ENCODE peak calls at places on chromosomes 2 and 18, in four cellular contexts. K is foreskin fibroblast, X is uterus, O is GM23338. G is an unnamed sample.

GRCh38 chr2:20456049-20456665 is 9.3 kb downstream of the RHOB start:
- DNase-seq in X (peak), O (no peak), K (no peak), G (no peak)

GRCh38 chr2:37232131-37232933 is 874 bp downstream of the NDUFAF7 start:
- DNase-seq in X (no peak), O (peak), K (peak), G (no peak)

GRCh38 chr2:120393456-120393855 is 47.5 kb downstream of the INHBB start:
- DNase-seq in X (no peak), O (no peak), K (no peak), G (no peak)

GRCh38 chr2:154338359-154338967 is 360.0 kb upstream of the KCNJ3 start:
- DNase-seq in O (peak), X (no peak), K (no peak), G (no peak)

GRCh38 chr2:173370198-173370597 is 15.5 kb downstream of the CDCA7 start:
- DNase-seq in K (no peak), O (no peak), X (no peak), G (no peak)

GRCh38 chr18:40452599-40452998 is 1502.4 kb upstream of the PIK3C3 start:
- DNase-seq in O (no peak), K (no peak), X (no peak), G (no peak)

GRCh38 chr18:42141439-42141838 is 186.4 kb downstream of the PIK3C3 start:
- DNase-seq in O (peak), K (no peak), X (no peak), G (no peak)

GRCh38 chr2:42408009-42408408 is 47.0 kb upstream of the COX7A2L start:
- DNase-seq in K (no peak), O (no peak), X (no peak), G (no peak)

GRCh38 chr2:161122772-161123530 is 37.3 kb upstream of the TANK start:
- DNase-seq in X (peak), K (peak), O (peak), G (no peak)

GRCh38 chr2:1721706-1722483 is 22.4 kb downstream of the PXDN start:
- DNase-seq in X (peak), O (no peak), K (peak), G (no peak)

GRCh38 chr2:53182609-53183008 is 585.0 kb upstream of the CHAC2 start:
- DNase-seq in O (no peak), X (no peak), K (no peak), G (no peak)

GRCh38 chr2:219281588-219281987 is 2.4 kb downstream of the DNAJB2 start:
- DNase-seq in O (no peak), K (no peak), X (no peak), G (no peak)

GRCh38 chr2:46163804-46164569 is 133.2 kb upstream of the EPAS1 start:
- DNase-seq in K (no peak), X (no peak), O (no peak), G (no peak)

GRCh38 chr18:63677490-63678225 is 16.0 kb upstream of the SERPINB3 start:
- DNase-seq in O (no peak), X (no peak), K (no peak), G (no peak)

GRCh38 chr2:198283149-198283548 is 478.8 kb downstream of the PLCL1 start:
- DNase-seq in K (no peak), X (no peak), O (no peak), G (no peak)

GRCh38 chr2:125679903-125680302 is 976.1 kb upstream of the GYPC start:
- DNase-seq in K (no peak), X (no peak), O (no peak), G (no peak)

GRCh38 chr2:201647431-201647830 is 4.1 kb upstream of the TMEM237 start:
- DNase-seq in X (no peak), K (no peak), O (no peak), G (no peak)

GRCh38 chr2:109321570-109321969 is 192.6 kb downstream of the SH3RF3 start:
- DNase-seq in K (peak), O (no peak), X (no peak), G (no peak)
- TF ChIP-seq CTCF in K (no peak), O (no peak), X (no peak), G (no peak)

GRCh38 chr2:78994789-78995188 is 30.7 kb upstream of the REG3G start:
- DNase-seq in X (no peak), K (no peak), O (no peak), G (no peak)

GRCh38 chr2:79000008-79000576 is 25.4 kb upstream of the REG3G start:
- DNase-seq in X (no peak), K (no peak), O (no peak), G (no peak)

GRCh38 chr2:79001285-79001684 is 24.2 kb upstream of the REG3G start:
- DNase-seq in K (no peak), X (no peak), O (no peak), G (no peak)

GRCh38 chr2:78993518-78994148 is 31.9 kb upstream of the REG3G start:
- DNase-seq in O (peak), K (no peak), X (no peak), G (no peak)

DNA sequence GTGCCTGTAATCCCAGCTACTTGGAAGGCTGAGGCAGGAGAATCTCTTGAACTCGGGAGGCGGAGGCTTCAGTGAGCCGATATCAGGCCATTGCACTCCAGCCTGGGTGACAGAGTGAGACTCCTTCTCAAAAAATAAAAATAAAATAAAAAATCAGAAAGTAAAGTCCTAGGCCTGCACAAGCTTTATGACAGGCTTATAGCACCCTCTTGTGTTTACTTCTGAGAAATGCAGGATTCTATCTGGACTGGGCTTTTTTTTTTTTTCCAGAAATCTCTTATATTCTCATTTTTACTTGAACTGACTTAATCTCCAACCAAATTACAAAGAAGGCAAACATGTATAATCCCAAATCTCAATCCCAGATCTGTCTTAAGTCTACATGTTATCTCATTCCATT is 26.1 kb upstream of the REG3G start:
- DNase-seq in K (no peak), O (peak), X (no peak), G (no peak)
- TF ChIP-seq CTCF in K (no peak), O (peak), X (no peak), G (no peak)

DNA sequence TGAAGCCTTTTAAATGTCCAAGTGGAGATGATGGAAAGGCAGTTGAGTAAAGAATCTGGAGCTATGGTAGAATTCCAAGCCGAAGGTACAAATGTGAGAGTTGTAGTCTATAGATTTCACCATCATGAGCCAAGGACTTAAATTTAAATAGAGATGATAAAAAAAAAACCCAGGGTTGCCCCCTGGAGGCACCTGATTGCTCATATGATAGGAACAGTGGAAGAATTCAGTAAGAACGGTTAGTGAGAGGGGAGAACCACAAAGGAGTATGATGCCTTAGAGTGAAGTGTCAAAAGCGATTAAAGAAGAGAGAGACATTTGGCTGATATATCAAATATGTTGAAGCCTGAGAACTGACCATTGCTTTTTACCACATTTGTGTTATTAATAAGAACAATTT is 11.9 kb downstream of the NYAP2 start:
- DNase-seq in K (no peak), O (peak), X (no peak), G (no peak)
- TF ChIP-seq CTCF in K (no peak), O (peak), X (no peak), G (no peak)

GRCh38 chr2:208150094-208150493 is 4.1 kb upstream of the CRYGB start:
- DNase-seq in O (no peak), K (no peak), X (no peak), G (no peak)

GRCh38 chr2:208147759-208148158 is 1.8 kb upstream of the CRYGB start:
- DNase-seq in O (peak), K (no peak), X (no peak), G (no peak)

GRCh38 chr2:208150956-208151355 is 5.0 kb upstream of the CRYGB start:
- DNase-seq in X (no peak), O (no peak), K (no peak), G (no peak)

GRCh38 chr2:208147008-208147407 is 1.1 kb upstream of the CRYGB start:
- DNase-seq in K (no peak), O (no peak), X (no peak), G (no peak)

DNA sequence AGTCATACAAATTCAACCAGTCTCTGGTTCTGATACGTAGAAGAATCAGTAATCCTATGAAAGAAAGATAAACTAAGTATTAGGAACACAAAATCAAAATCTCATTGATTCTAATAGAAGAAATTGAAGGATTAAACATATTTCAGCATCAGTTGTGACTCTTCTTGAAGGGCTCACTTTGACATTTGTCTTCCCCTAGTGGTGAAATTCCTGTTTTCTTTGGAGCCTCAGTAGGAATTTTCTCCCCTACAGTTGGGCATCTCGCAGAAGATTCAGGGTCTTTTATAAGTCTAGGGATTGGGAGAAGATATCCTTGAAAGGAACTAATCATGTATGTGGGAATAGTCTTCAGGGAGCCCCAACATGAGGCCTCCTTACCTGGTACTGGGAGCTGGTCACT is 2.8 kb upstream of the CRYGB start:
- DNase-seq in O (peak), X (no peak), K (no peak), G (no peak)
- TF ChIP-seq CTCF in O (peak), X (no peak), K (peak), G (no peak)

DNA sequence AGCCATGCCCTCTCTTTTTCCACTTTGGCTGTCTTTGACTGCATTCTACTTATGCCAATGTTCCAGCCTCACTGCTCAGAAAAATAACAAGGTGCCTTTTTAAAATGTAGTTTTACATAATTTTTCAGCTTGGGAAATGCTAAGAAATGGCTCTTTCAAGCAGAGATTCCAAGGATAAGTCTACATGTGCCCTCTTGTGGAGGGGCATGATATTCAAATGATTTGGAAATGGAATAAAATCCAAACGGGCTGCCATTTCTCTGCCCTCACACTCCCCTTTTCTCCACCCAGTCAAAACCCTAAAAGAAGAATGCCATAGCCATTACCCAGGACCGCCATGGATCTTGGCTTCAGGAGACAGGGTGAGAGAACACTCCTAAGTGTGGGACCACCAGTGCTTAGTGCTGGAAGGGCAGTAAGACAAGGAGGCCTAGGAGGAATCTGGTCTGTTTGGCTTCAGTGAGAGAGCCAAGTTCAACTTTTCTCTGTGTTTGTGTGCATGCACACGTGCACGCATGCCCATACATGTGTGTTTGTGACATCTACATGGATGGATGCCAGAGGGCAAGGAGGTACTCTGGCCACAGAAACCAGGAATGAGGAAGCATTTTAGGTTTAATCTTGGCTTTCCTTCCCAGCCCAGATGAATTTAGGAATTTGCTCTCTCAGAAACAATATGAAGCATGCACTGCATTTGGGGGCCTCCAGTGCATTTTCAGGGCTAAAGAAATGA is 174.0 kb upstream of the SLC14A2 start:
- DNase-seq in X (no peak), K (peak), O (peak), G (no peak)
- TF ChIP-seq CTCF in X (no peak), K (peak), O (peak), G (no peak)

DNA sequence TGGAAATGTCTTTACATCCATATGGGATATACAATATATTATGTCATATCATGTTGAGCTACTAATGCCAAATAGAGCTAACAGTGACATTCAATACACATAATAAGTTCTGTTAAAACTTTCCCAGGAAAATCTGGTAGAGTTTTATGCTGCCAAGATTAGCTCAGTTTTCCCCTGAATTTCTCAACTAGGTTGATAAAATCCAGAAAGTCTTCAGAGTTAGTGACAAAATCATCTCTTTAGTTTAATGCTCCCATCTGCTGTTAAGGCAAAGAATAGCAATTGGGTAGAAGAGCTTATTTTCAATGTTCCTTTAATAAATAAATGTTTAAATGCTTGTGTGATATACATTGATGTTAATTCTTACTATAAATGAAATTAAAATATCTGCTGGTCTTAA is 10.0 kb downstream of the COL3A1 start:
- DNase-seq in K (no peak), O (peak), X (no peak), G (no peak)
- TF ChIP-seq CTCF in K (peak), O (peak), X (peak), G (no peak)

DNA sequence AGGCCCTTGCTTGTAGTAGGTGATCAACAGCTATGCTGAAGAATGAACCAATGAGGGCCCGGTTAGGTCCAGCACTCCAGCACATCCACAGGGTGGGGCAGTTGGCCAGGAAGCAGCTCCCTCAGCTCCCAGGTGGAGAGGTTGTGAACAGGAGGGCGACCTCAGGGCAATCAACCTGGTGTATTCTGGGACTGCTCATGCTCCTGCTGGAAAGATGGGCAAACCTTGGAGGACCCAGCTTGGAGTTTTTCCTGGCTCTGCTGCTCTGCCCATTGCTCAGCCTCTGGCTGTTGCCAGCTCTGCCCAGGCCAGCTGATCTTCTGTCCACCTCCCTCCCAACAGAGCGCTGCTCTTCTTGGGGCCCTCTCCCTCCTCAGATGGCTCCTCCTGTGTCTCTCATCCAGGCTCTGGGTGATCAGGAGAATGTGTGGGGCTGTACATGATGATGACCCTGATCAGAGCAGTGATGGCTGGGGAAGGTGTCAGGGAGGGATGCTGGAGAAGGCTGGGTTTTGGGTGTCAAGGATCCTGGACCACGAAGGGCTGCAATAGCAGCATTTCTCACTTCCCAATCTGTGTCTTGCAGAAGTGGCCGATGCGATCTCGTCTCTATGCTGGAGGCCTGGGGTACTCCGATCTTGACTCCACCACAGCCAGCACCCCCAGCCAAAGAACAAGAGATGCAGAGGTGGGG is 3.4 kb downstream of the TCF23 start:
- DNase-seq in K (no peak), O (peak), X (no peak), G (no peak)
- TF ChIP-seq CTCF in K (no peak), O (no peak), X (no peak), G (no peak)